ENCODE peak calls at places on chromosome 22, in seven cellular contexts. V is HFFc6, Q is mucosa of gallbladder, Z is kidney tubule cell, K is left kidney, I is AG20443, W is A549. P is an unnamed sample.

GRCh38 chr22:20464096-20464614 is 26.5 kb upstream of the SCARF2 start:
- DNase-seq in V (no peak), Q (no peak), Z (no peak), K (no peak), I (no peak), W (no peak), P (peak; percentile 17)

GRCh38 chr22:32233091-32233490 is 22.1 kb downstream of the SLC5A4 start:
- DNase-seq in V (no peak), Q (no peak), Z (no peak), K (no peak), I (no peak), W (no peak), P (no peak)

GRCh38 chr22:25334091-25334490 is 114.7 kb downstream of the CRYBB2 start:
- DNase-seq in V (no peak), Q (peak; percentile 51), Z (peak; percentile 41), K (peak; percentile 80), I (no peak), W (peak; percentile 19), P (peak; percentile 3)

GRCh38 chr22:48448821-48449220 is 1378.9 kb downstream of the BRD1 start:
- DNase-seq in V (no peak), Q (no peak), Z (no peak), K (no peak), I (no peak), W (no peak), P (no peak)

GRCh38 chr22:48511211-48511610 is 1316.5 kb downstream of the BRD1 start:
- DNase-seq in V (no peak), Q (no peak), Z (no peak), K (peak; percentile 20), I (no peak), W (no peak), P (no peak)

GRCh38 chr22:39003165-39003638 is 10.9 kb upstream of the APOBEC3C start:
- DNase-seq in V (peak; percentile 65), Q (peak; percentile 70), Z (peak; percentile 86), K (peak; percentile 93), I (peak; percentile 93), W (peak; percentile 74), P (peak; percentile 68)

GRCh38 chr22:42086051-42086450 is 4.5 kb downstream of the NDUFA6 start:
- DNase-seq in V (no peak), Q (no peak), Z (no peak), K (no peak), I (no peak), W (no peak), P (no peak)

GRCh38 chr22:43437871-43438475 is 26.2 kb downstream of the MPPED1 start:
- DNase-seq in V (no peak), Q (no peak), Z (no peak), K (no peak), I (no peak), W (no peak), P (no peak)

GRCh38 chr22:45735273-45735672 is 63.6 kb downstream of the ATXN10 start:
- DNase-seq in V (no peak), Q (no peak), Z (no peak), K (no peak), I (no peak), W (no peak), P (no peak)

GRCh38 chr22:45757068-45757467 is 85.4 kb downstream of the ATXN10 start:
- DNase-seq in V (no peak), Q (no peak), Z (peak; percentile 9), K (peak; percentile 83), I (peak; percentile 73), W (no peak), P (no peak)

GRCh38 chr22:23225724-23226496 is 45.6 kb downstream of the BCR start:
- DNase-seq in V (peak; percentile 40), Q (no peak), Z (peak; percentile 62), K (peak; percentile 34), I (peak; percentile 70), W (peak; percentile 36), P (no peak)

GRCh38 chr22:26553056-26553752 is 36.7 kb downstream of the TPST2 start:
- DNase-seq in V (peak; percentile 86), Q (no peak), Z (peak; percentile 69), K (no peak), I (peak; percentile 87), W (peak; percentile 37), P (no peak)

GRCh38 chr22:41656515-41656914 is 32.2 kb downstream of the SNU13 start:
- DNase-seq in V (no peak), Q (no peak), Z (no peak), K (peak; percentile 54), I (no peak), W (no peak), P (no peak)

GRCh38 chr22:46803031-46803880 is 40.8 kb downstream of the TBC1D22A start:
- DNase-seq in V (no peak), Q (peak; percentile 21), Z (peak; percentile 64), K (peak; percentile 70), I (peak; percentile 57), W (peak; percentile 46), P (peak; percentile 47)